ENCODE peak calls at places on chromosomes 13 and 19, in eight cellular contexts. K, O, Q, Y, Z, X, L and T are unnamed samples.

GRCh38 chr19:23914402-23915286 is at the start of gene ZNF726:
- DNase-seq in X (peak), K (peak), Y (peak), Q (peak), L (peak), Z (peak), O (peak), T (peak)

GRCh38 chr13:34224877-34225276 is 406.9 kb downstream of the RFC3 start:
- DNase-seq in Y (no peak), K (no peak), Q (no peak), L (no peak), Z (no peak), O (no peak), X (no peak), T (no peak)

GRCh38 chr19:55261671-55262126 is 2.9 kb upstream of the PPP6R1 start:
- DNase-seq in Z (no peak), L (no peak), Y (no peak), Q (no peak), K (no peak), X (no peak), O (no peak), T (no peak)

GRCh38 chr19:51098366-51099069 is 9.7 kb downstream of the CTU1 start:
- DNase-seq in O (no peak), L (peak), Q (peak), Y (no peak), X (no peak), K (no peak), Z (peak), T (no peak)

GRCh38 chr19:10639836-10640235 is 14.3 kb upstream of the ILF3 start:
- DNase-seq in L (no peak), K (no peak), Q (no peak), Z (no peak), Y (no peak), X (no peak), O (no peak), T (no peak)

GRCh38 chr19:29495091-29495490 is 30.7 kb upstream of the VSTM2B start:
- DNase-seq in Z (no peak), O (no peak), X (no peak), K (no peak), L (no peak), Q (no peak), Y (no peak), T (no peak)

GRCh38 chr19:10270180-10270615 is 722 bp upstream of the ICAM1 start:
- DNase-seq in X (no peak), Q (peak), L (peak), Z (peak), Y (peak), K (no peak), O (peak), T (no peak)

GRCh38 chr19:38044267-38045111 is 137.5 kb downstream of the SIPA1L3 start:
- DNase-seq in O (no peak), X (no peak), K (no peak), Z (no peak), Y (no peak), Q (no peak), L (no peak), T (no peak)

GRCh38 chr13:78431328-78431727 is 172.0 kb downstream of the POU4F1 start:
- DNase-seq in Y (no peak), K (no peak), Q (no peak), Z (no peak), O (no peak), X (no peak), L (no peak), T (no peak)

GRCh38 chr13:73429691-73430090 is 370.9 kb downstream of the KLF5 start:
- DNase-seq in O (no peak), L (no peak), K (no peak), Z (no peak), X (no peak), Y (no peak), Q (no peak), T (peak)

GRCh38 chr19:27909185-27909840 is 1303.6 kb downstream of the UQCRFS1 start:
- DNase-seq in Z (no peak), K (no peak), L (no peak), Y (no peak), O (no peak), X (no peak), Q (no peak), T (no peak)

GRCh38 chr13:95564948-95565347 is 12.4 kb downstream of the CLDN10 start:
- DNase-seq in Q (no peak), Y (no peak), L (no peak), Z (no peak), K (no peak), O (no peak), X (no peak), T (peak)

GRCh38 chr19:54114340-54114826 is 1.1 kb downstream of the TFPT start:
- DNase-seq in O (peak), L (peak), X (peak), Z (peak), Y (peak), Q (peak), K (no peak), T (no peak)

GRCh38 chr19:41993612-41994483 is at the start of gene ATP1A3:
- DNase-seq in L (peak), Y (peak), K (no peak), X (peak), Q (peak), Z (peak), O (peak), T (no peak)

GRCh38 chr13:32905063-32905863 is 111.0 kb upstream of the KL start:
- DNase-seq in X (no peak), K (no peak), O (no peak), Y (no peak), L (no peak), Z (no peak), Q (no peak), T (peak)

GRCh38 chr19:38952395-38953165 is 21.8 kb downstream of the MRPS12 start:
- DNase-seq in K (no peak), L (peak), X (peak), Z (no peak), O (peak), Q (no peak), Y (peak), T (no peak)

GRCh38 chr13:41502676-41503075 is 45.3 kb downstream of the RGCC start:
- DNase-seq in O (peak), Y (no peak), L (no peak), Z (no peak), K (no peak), X (no peak), Q (no peak), T (no peak)

GRCh38 chr13:69644447-69644846 is 463.2 kb upstream of the ATXN8OS start:
- DNase-seq in O (no peak), Y (no peak), X (no peak), Z (no peak), Q (no peak), K (no peak), L (no peak), T (no peak)

GRCh38 chr19:2600914-2601870 is 101.3 kb downstream of the GNG7 start:
- DNase-seq in Y (no peak), O (peak), Z (no peak), X (no peak), L (no peak), K (no peak), Q (no peak), T (no peak)

GRCh38 chr13:91045351-91046034 is 302.0 kb upstream of the MIR17HG start:
- DNase-seq in L (no peak), K (peak), O (no peak), Z (no peak), X (peak), Q (no peak), Y (no peak), T (peak)

GRCh38 chr19:7970716-7971448 is 27.4 kb upstream of the TIMM44 start:
- DNase-seq in X (peak), Q (no peak), Z (no peak), Y (peak), K (no peak), L (peak), O (peak), T (peak)

GRCh38 chr19:55179570-55180484 is at the start of gene SYT5:
- DNase-seq in X (peak), Q (peak), K (no peak), Y (peak), O (peak), L (peak), Z (peak), T (no peak)

GRCh38 chr19:47240996-47241918 is 10.3 kb upstream of the BBC3 start:
- DNase-seq in X (peak), K (no peak), Z (peak), Y (peak), L (peak), Q (peak), O (peak), T (peak)

GRCh38 chr13:20190481-20191310 is 2.0 kb downstream of the GJB2 start:
- DNase-seq in Q (no peak), X (peak), O (no peak), K (no peak), L (no peak), Y (no peak), Z (no peak), T (peak)

GRCh38 chr13:51856027-51856736 is 5.6 kb upstream of the CCDC70 start:
- DNase-seq in Y (no peak), Z (no peak), Q (no peak), K (no peak), O (no peak), X (no peak), L (no peak), T (peak)

GRCh38 chr13:113452942-113453901 is at the start of gene ADPRHL1:
- DNase-seq in Y (peak), X (no peak), L (no peak), Z (no peak), Q (no peak), K (no peak), O (no peak), T (no peak)

GRCh38 chr19:45016388-45017314 is 15.4 kb downstream of the RELB start:
- DNase-seq in Z (peak), L (peak), K (no peak), X (peak), Q (peak), O (peak), Y (peak), T (peak)

GRCh38 chr13:101416181-101417042 is at the start of gene NALCN:
- DNase-seq in Z (no peak), L (no peak), X (peak), O (no peak), Y (peak), K (no peak), Q (no peak), T (peak)

GRCh38 chr13:44763604-44764311 is 187.6 kb upstream of the TSC22D1 start:
- DNase-seq in X (no peak), K (no peak), Z (no peak), L (no peak), O (peak), Q (no peak), Y (no peak), T (no peak)

GRCh38 chr13:93824286-93824685 is 597.7 kb downstream of the GPC6 start:
- DNase-seq in X (no peak), Y (no peak), K (no peak), Q (no peak), Z (no peak), O (no peak), L (no peak), T (no peak)

GRCh38 chr13:51435002-51435578 is 17.7 kb downstream of the INTS6 start:
- DNase-seq in O (no peak), Q (no peak), L (no peak), Z (no peak), X (peak), K (no peak), Y (no peak), T (no peak)